ENCODE peak calls at places on chromosomes 7 and 10, in nine cellular contexts. B is IMR-90, P is esophagus muscularis mucosa, D is transverse colon, E is A549, L is HCT116, Z is right lobe of liver, R is Peyer's patch, J is upper lobe of left lung. W is an unnamed sample.

GRCh38 chr10:87000491-87000890 is 19.6 kb upstream of the FAM25A start:
- DNase-seq in J (no peak), B (peak), E (no peak), R (no peak), P (no peak), Z (no peak), D (no peak), L (no peak), W (peak)

GRCh38 chr10:7948601-7949000 is 105.9 kb upstream of the GATA3 start:
- DNase-seq in B (peak), J (no peak), E (no peak), D (no peak), P (no peak), R (no peak), Z (no peak), L (no peak), W (no peak)

GRCh38 chr7:134768243-134768642 is 11.2 kb upstream of the CALD1 start:
- DNase-seq in R (no peak), L (no peak), Z (no peak), D (no peak), P (peak), E (no peak), B (no peak), J (no peak), W (no peak)

GRCh38 chr10:94138391-94138790 is 144.7 kb downstream of the PLCE1 start:
- DNase-seq in J (no peak), L (no peak), E (no peak), D (no peak), P (no peak), R (no peak), Z (no peak), B (peak), W (no peak)

GRCh38 chr10:132910186-132910880 is 32.0 kb downstream of the CFAP46 start:
- DNase-seq in Z (peak), P (no peak), E (no peak), D (peak), L (no peak), J (peak), B (no peak), R (no peak), W (no peak)

GRCh38 chr10:129531195-129531968 is 64.3 kb downstream of the MGMT start:
- DNase-seq in D (no peak), Z (no peak), J (no peak), P (no peak), E (no peak), B (peak), L (peak), R (no peak), W (no peak)

GRCh38 chr7:35792472-35793224 is 8.2 kb upstream of the SEPTIN7 start:
- DNase-seq in B (peak), J (no peak), D (no peak), E (no peak), Z (no peak), P (no peak), R (no peak), L (no peak), W (no peak)

GRCh38 chr10:31778627-31779026 is 150.0 kb downstream of the ARHGAP12 start:
- DNase-seq in L (no peak), J (no peak), E (no peak), D (no peak), R (no peak), Z (no peak), B (peak), P (no peak), W (no peak)

GRCh38 chr7:49802600-49802999 is 29.2 kb downstream of the VWC2 start:
- DNase-seq in E (no peak), D (no peak), J (no peak), Z (no peak), R (no peak), L (no peak), P (no peak), B (no peak), W (no peak)

GRCh38 chr10:122487231-122487765 is 25.9 kb downstream of the HTRA1 start:
- DNase-seq in E (no peak), D (peak), R (no peak), P (no peak), B (peak), L (no peak), J (no peak), Z (no peak), W (no peak)

GRCh38 chr7:1740214-1740613 is 70.1 kb downstream of the ELFN1 start:
- DNase-seq in B (no peak), D (no peak), R (no peak), E (no peak), L (no peak), Z (no peak), J (peak), P (no peak), W (peak)

GRCh38 chr7:15248514-15248913 is 313.3 kb downstream of the AGMO start:
- DNase-seq in L (no peak), D (no peak), E (no peak), J (no peak), P (no peak), B (no peak), Z (no peak), R (no peak), W (no peak)

GRCh38 chr7:255721-256361 is 34.1 kb upstream of the FOXL3 start:
- DNase-seq in P (no peak), L (no peak), D (no peak), E (no peak), B (no peak), J (peak), R (no peak), Z (peak), W (no peak)

GRCh38 chr7:79118143-79118542 is 335.3 kb downstream of the MAGI2 start:
- DNase-seq in L (no peak), B (peak), R (no peak), Z (no peak), D (no peak), J (no peak), P (no peak), E (no peak), W (no peak)

GRCh38 chr7:155869784-155870076 is 57.5 kb upstream of the SHH start:
- DNase-seq in J (peak), R (no peak), B (no peak), L (no peak), D (no peak), Z (no peak), P (no peak), E (no peak), W (no peak)

GRCh38 chr10:125146791-125147604 is 13.4 kb downstream of the CTBP2 start:
- DNase-seq in P (no peak), R (no peak), Z (no peak), B (peak), D (no peak), J (no peak), E (no peak), L (no peak), W (peak)

GRCh38 chr7:82548141-82548688 is 104.6 kb upstream of the CACNA2D1 start:
- DNase-seq in L (no peak), B (no peak), Z (no peak), E (no peak), D (no peak), J (no peak), R (no peak), P (no peak), W (no peak)

DNA sequence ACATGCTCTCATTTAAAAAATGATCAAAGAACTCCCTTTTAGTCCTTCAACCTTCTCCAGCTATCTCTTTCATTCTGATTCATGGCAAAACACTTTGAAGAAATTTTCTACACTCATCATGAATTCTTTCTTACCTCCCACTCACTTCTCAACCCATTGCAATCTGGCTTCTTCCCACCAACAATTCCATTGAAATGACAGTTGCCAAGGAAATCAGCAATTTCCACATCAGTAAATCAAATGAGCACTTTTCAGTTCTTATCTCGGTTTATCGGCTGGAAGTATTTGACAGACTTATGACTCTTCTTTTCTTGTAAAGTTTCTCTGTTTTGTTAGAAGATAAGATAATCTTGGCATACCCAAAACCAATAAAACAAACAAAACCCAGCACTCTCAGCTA is 99.1 kb upstream of the CACNA2D1 start:
- DNase-seq in Z (no peak), E (no peak), J (no peak), L (no peak), R (no peak), D (no peak), P (no peak), B (peak), W (no peak)
- TF ChIP-seq CTCF in Z (no peak), E (no peak), J (no peak), L (no peak), R (no peak), D (no peak), P (no peak), B (no peak), W (no peak)

GRCh38 chr10:120999868-121000267 is 148.7 kb downstream of the WDR11 start:
- DNase-seq in E (no peak), Z (no peak), B (no peak), D (no peak), J (no peak), R (no peak), L (no peak), P (no peak), W (no peak)
- TF ChIP-seq POLR2A in E (no peak), Z (no peak), B (no peak), D (no peak), J (no peak), R (no peak), L (no peak), P (no peak), W (no peak)

DNA sequence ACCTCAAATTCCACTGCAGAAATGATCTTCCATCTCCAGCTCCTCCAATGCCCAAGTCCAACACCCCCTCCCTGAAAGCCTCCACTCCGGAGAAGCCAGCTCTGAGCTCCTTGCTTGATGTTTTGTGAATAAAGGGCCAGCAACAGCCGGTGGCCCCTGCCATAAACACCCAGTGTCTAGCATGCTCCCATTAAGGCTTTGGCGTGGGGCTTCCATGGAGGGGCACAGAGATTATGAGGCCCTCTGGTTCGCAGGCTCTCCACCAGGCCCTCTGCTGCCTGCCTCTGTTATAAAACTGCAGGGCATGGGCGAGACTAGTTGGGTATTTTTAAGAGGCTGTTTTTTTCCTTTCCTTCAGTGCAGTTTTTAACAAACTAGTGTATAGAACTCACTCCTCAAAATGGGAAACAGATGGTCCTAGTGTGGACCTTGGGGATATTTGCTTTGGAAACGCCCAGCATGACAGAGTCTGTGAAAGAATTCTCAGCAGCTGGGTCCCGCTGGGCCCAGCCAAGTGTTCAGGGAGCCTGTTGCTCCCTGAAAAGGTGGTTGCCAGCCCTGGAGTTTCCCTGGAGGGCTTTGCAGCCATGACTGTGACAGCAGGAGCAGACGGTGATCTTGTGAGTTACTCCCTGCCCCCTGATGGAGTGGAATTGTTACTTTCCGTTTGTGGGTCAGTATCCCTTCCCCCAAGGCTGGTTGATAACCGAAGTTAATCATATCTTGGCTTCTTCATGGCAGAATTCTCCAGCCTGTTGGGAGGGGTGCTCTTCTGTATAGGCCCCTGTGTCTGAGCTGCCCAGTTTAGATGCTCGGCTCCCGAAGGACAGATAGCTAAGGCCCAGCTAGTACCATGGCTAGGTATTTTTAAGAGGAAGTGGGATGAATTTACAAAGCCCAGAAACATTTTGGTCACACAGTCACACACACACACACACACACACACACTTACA is 278.7 kb upstream of the HABP2 start:
- DNase-seq in L (no peak), J (no peak), B (no peak), P (no peak), D (no peak), E (no peak), Z (no peak), R (no peak), W (no peak)
- H3K4me3 ChIP-seq in L (no peak), J (no peak), B (no peak), P (no peak), D (no peak), E (no peak), Z (no peak), R (no peak), W (no peak)

GRCh38 chr7:24767878-24768569 is 10.8 kb upstream of the GSDME start:
- DNase-seq in R (no peak), L (no peak), E (no peak), P (no peak), D (no peak), J (no peak), B (no peak), Z (no peak), W (no peak)
- TF ChIP-seq CTCF in R (peak), L (no peak), E (peak), P (no peak), D (no peak), J (no peak), B (peak), Z (no peak), W (no peak)

GRCh38 chr7:43175525-43176200 is 63.2 kb downstream of the HECW1 start:
- DNase-seq in E (no peak), R (no peak), L (no peak), B (no peak), J (no peak), Z (no peak), P (peak), D (no peak), W (no peak)
- TF ChIP-seq POLR2A in E (no peak), R (no peak), L (no peak), B (no peak), J (no peak), Z (no peak), P (no peak), D (no peak), W (no peak)

GRCh38 chr7:150524018-150524417 is 9.3 kb downstream of the GIMAP7 start:
- DNase-seq in B (no peak), P (no peak), R (no peak), D (no peak), E (no peak), L (no peak), J (no peak), Z (no peak), W (no peak)
- H3K4me3 ChIP-seq in B (no peak), P (no peak), R (no peak), D (no peak), E (no peak), L (no peak), J (no peak), Z (no peak), W (no peak)

DNA sequence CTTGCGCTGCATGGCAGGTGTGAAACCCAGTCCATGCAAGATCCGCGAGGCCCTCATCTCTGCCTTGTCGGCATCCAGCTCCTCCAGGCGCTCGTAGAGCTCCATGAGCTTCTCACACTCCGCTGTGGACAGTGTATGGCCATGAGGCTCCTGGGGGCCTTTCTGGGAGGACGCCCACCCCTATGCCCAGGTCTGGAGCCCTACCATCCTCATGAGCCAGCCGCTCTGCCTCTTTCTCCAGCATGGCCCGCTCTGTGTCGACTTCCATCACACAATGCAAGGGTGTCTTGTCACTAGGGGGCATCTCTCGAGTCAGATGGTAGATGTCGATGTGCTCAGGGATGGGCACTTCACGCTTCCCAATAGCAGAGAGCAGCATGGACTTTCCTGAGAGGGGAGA is 3.3 kb downstream of the ABCF2 start:
- DNase-seq in J (no peak), P (no peak), R (no peak), Z (no peak), D (no peak), B (no peak), L (no peak), E (no peak), W (no peak)
- TF ChIP-seq CTCF in J (no peak), P (no peak), R (no peak), Z (no peak), D (no peak), B (no peak), L (no peak), E (no peak), W (no peak)

GRCh38 chr7:30594540-30595460 is at the start of gene GARS1:
- DNase-seq in L (peak), E (peak), Z (peak), R (peak), J (peak), B (peak), P (peak), D (peak), W (peak)
- TF ChIP-seq POLR2A in L (peak), E (peak), Z (peak), R (peak), J (peak), B (peak), P (peak), D (peak), W (peak)

GRCh38 chr7:2979276-2979675 is 64.4 kb downstream of the CARD11 start:
- DNase-seq in Z (no peak), R (peak), B (no peak), P (no peak), J (peak), E (no peak), L (no peak), D (no peak), W (no peak)
- H3K4me3 ChIP-seq in Z (no peak), R (peak), B (no peak), P (no peak), J (no peak), E (no peak), L (no peak), D (no peak), W (no peak)

W was measured in NB4.